ENCODE peak calls at places on chromosome 2, in four cellular contexts. One of them, this sample, is unnamed.

GRCh38 chr2:37829202-37829601 is 95.9 kb upstream of the RMDN2 start:
- DNase-seq in H1: no peak
- DNase-seq in HepG2: no peak
- DNase-seq in GM12878: no peak
- DNase-seq in this sample: no peak

GRCh38 chr2:212777020-212777491 is 238.5 kb upstream of the ERBB4 start:
- DNase-seq in HepG2: peak
- DNase-seq in GM12878: peak
- DNase-seq in H1: no peak
- DNase-seq in this sample: no peak

GRCh38 chr2:231905026-231905425 is 21.2 kb downstream of the NPPC start:
- DNase-seq in H1: no peak
- DNase-seq in HepG2: no peak
- DNase-seq in GM12878: no peak
- DNase-seq in this sample: no peak

GRCh38 chr2:157822993-157823392 is 53.1 kb downstream of the ACVR1 start:
- DNase-seq in GM12878: no peak
- DNase-seq in HepG2: no peak
- DNase-seq in H1: no peak
- DNase-seq in this sample: no peak

GRCh38 chr2:33238111-33238510 is 238.3 kb upstream of the RASGRP3 start:
- DNase-seq in HepG2: no peak
- DNase-seq in H1: no peak
- DNase-seq in GM12878: no peak
- DNase-seq in this sample: no peak

GRCh38 chr2:12478151-12479041 is 238.3 kb upstream of the TRIB2 start:
- DNase-seq in H1: no peak
- DNase-seq in GM12878: no peak
- DNase-seq in HepG2: no peak
- DNase-seq in this sample: no peak

GRCh38 chr2:21422050-21422449 is 298.3 kb downstream of the TDRD15 start:
- DNase-seq in GM12878: no peak
- DNase-seq in H1: peak
- DNase-seq in HepG2: peak
- DNase-seq in this sample: peak

GRCh38 chr2:182066439-182067061 is 80.9 kb downstream of the PPP1R1C start:
- DNase-seq in H1: no peak
- DNase-seq in GM12878: no peak
- DNase-seq in HepG2: no peak
- DNase-seq in this sample: no peak

GRCh38 chr2:24512404-24512803 is 21.4 kb downstream of the NCOA1 start:
- DNase-seq in HepG2: no peak
- DNase-seq in GM12878: no peak
- DNase-seq in H1: no peak
- DNase-seq in this sample: no peak

GRCh38 chr2:149355712-149356422 is 25.5 kb downstream of the LYPD6 start:
- DNase-seq in GM12878: no peak
- DNase-seq in H1: no peak
- DNase-seq in HepG2: no peak
- DNase-seq in this sample: no peak

GRCh38 chr2:146741260-146741659 is 1103.6 kb upstream of the ACVR2A start:
- DNase-seq in GM12878: no peak
- DNase-seq in H1: no peak
- DNase-seq in HepG2: no peak
- DNase-seq in this sample: no peak

GRCh38 chr2:111028720-111029119 is 92.0 kb upstream of the BCL2L11 start:
- DNase-seq in GM12878: no peak
- DNase-seq in HepG2: no peak
- DNase-seq in H1: peak
- DNase-seq in this sample: no peak

GRCh38 chr2:9311488-9311887 is 104.9 kb downstream of the ASAP2 start:
- DNase-seq in GM12878: no peak
- DNase-seq in HepG2: no peak
- DNase-seq in H1: no peak
- DNase-seq in this sample: no peak

GRCh38 chr2:109143214-109144187 is 14.5 kb downstream of the SH3RF3 start:
- DNase-seq in HepG2: no peak
- DNase-seq in GM12878: peak
- DNase-seq in H1: no peak
- DNase-seq in this sample: no peak
- TF ChIP-seq SUZ12 in HepG2: no peak
- TF ChIP-seq SUZ12 in GM12878: no peak
- TF ChIP-seq SUZ12 in H1: no peak
- TF ChIP-seq SUZ12 in this sample: no peak

GRCh38 chr2:129732630-129733026 is 246.8 kb upstream of the RAB6C start:
- DNase-seq in GM12878: no peak
- DNase-seq in HepG2: no peak
- DNase-seq in H1: no peak
- DNase-seq in this sample: no peak

GRCh38 chr2:129734343-129735034 is 245.0 kb upstream of the RAB6C start:
- DNase-seq in H1: no peak
- DNase-seq in HepG2: no peak
- DNase-seq in GM12878: no peak
- DNase-seq in this sample: no peak

GRCh38 chr2:129731925-129732629 is 247.4 kb upstream of the RAB6C start:
- DNase-seq in HepG2: no peak
- DNase-seq in GM12878: no peak
- DNase-seq in H1: no peak
- DNase-seq in this sample: no peak

GRCh38 chr2:129733579-129733978 is 245.9 kb upstream of the RAB6C start:
- DNase-seq in H1: no peak
- DNase-seq in HepG2: no peak
- DNase-seq in GM12878: no peak
- DNase-seq in this sample: no peak

GRCh38 chr2:129733041-129733440 is 246.4 kb upstream of the RAB6C start:
- DNase-seq in HepG2: no peak
- DNase-seq in H1: no peak
- DNase-seq in GM12878: no peak
- DNase-seq in this sample: no peak
- TF ChIP-seq YY1 in HepG2: no peak
- TF ChIP-seq YY1 in H1: no peak
- TF ChIP-seq YY1 in GM12878: no peak
- TF ChIP-seq YY1 in this sample: no peak

GRCh38 chr2:225013432-225014048 is 28.7 kb downstream of the DOCK10 start:
- DNase-seq in GM12878: no peak
- DNase-seq in H1: no peak
- DNase-seq in HepG2: no peak
- DNase-seq in this sample: no peak

GRCh38 chr2:225017098-225017685 is 25.1 kb downstream of the DOCK10 start:
- DNase-seq in HepG2: no peak
- DNase-seq in GM12878: no peak
- DNase-seq in H1: no peak
- DNase-seq in this sample: no peak

GRCh38 chr2:225019100-225019499 is 23.2 kb downstream of the DOCK10 start:
- DNase-seq in GM12878: no peak
- DNase-seq in HepG2: no peak
- DNase-seq in H1: no peak
- DNase-seq in this sample: no peak

GRCh38 chr2:225020157-225020864 is 22.0 kb downstream of the DOCK10 start:
- DNase-seq in HepG2: no peak
- DNase-seq in H1: no peak
- DNase-seq in GM12878: no peak
- DNase-seq in this sample: no peak

DNA sequence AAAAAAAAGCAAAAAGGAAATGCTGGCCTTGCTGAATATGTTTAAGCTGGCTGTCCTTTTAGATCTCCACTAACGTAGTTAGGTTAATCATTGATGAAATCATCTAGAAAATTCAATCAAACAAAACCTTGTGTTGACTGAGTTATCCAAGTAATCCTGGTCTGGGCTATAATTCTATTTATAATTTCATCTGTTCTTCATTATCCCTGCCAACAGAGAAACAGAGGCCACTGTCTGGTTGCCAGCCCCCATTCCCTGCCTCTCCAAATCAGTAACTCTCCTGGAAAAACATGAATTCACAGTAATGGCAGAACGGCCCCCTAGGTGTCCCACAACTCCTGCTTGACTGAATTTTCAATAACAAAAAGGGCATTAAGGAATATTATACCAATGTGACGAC is 24.6 kb downstream of the DOCK10 start:
- DNase-seq in GM12878: no peak
- DNase-seq in H1: no peak
- DNase-seq in HepG2: no peak
- DNase-seq in this sample: no peak
- TF ChIP-seq ZNF274 in GM12878: no peak
- TF ChIP-seq ZNF274 in H1: no peak
- TF ChIP-seq ZNF274 in HepG2: no peak
- TF ChIP-seq ZNF274 in this sample: no peak

DNA sequence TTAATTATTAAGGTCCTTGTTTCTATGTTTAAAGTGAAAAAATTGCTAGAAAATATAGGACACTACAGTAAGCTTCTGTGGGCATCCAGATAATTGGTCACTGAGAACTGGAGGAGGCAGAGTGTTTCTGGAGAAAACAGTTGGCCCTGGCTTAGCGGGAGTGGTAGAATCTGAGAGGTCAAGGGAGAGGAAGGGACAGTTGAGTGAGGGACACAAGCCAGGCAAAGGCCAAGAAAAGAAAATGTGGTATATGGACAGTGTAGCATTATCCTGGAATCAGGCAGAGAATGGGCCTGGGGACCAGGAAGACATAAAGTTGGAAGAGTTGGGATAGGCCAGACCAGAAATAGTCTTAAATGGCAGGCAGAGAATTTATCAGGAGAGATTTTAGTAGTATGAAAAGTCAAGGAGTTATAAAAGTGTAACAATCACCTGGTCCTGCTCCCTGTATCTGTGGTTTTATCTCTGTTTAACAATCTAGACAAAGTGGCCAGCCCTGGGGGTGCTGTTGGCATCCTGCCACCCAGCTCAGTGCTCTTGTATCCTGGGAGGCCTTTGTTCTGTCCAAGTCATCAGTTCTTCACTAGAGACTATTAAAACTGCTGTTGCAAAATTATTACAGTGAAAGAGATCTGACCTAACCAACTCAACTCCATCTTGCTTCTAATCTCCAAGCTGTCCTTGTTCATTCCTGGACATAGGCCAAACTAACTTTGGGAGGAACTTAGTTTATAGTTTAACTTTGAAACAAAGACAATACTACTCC is 15.4 kb upstream of the MSGN1 start:
- DNase-seq in GM12878: no peak
- DNase-seq in HepG2: no peak
- DNase-seq in H1: no peak
- DNase-seq in this sample: no peak
- TF ChIP-seq SUZ12 in GM12878: no peak
- TF ChIP-seq SUZ12 in HepG2: no peak
- TF ChIP-seq SUZ12 in H1: no peak
- TF ChIP-seq SUZ12 in this sample: no peak